ENCODE peak calls at places on chromosome 20, in eight cellular contexts. O, C, Z, T, Q, P, A and E are unnamed samples.

GRCh38 chr20:2133318-2134183 is 31.9 kb downstream of the STK35 start:
- DNase-seq in O (no peak), A (peak; percentile 31), C (no peak), T (peak; percentile 71), P (no peak), Q (no peak), Z (peak; percentile 89), E (no peak)

GRCh38 chr20:1888796-1889463 is 6.3 kb upstream of the SIRPA start:
- DNase-seq in Q (no peak), T (peak; percentile 64), Z (peak; percentile 59), O (no peak), P (no peak), C (no peak), A (no peak), E (no peak)

GRCh38 chr20:50077818-50078601 is 34.9 kb downstream of the UBE2V1 start:
- DNase-seq in C (no peak), O (no peak), Q (no peak), P (no peak), A (no peak), Z (no peak), T (no peak), E (no peak)

GRCh38 chr20:60037120-60037499 is 78.9 kb downstream of the CDH26 start:
- DNase-seq in A (peak; percentile 78), Q (peak; percentile 38), P (no peak), T (no peak), O (no peak), C (no peak), Z (peak; percentile 51), E (no peak)

GRCh38 chr20:46541229-46541935 is 9.1 kb downstream of the OCSTAMP start:
- DNase-seq in Z (no peak), A (no peak), O (no peak), Q (no peak), C (no peak), P (no peak), T (no peak), E (no peak)

GRCh38 chr20:63079971-63080370 is 73.2 kb upstream of the BHLHE23 start:
- DNase-seq in A (no peak), P (no peak), O (no peak), Q (no peak), C (no peak), Z (no peak), T (no peak), E (no peak)

GRCh38 chr20:51541189-51542032 is 1.1 kb downstream of the NFATC2 start:
- DNase-seq in T (peak; percentile 80), Q (peak; percentile 89), P (peak; percentile 33), Z (peak; percentile 87), C (no peak), A (no peak), O (peak; percentile 60), E (peak; percentile 74)

GRCh38 chr20:2244993-2245392 is 50.8 kb upstream of the TGM3 start:
- DNase-seq in A (no peak), P (no peak), Q (no peak), C (no peak), Z (no peak), T (no peak), O (no peak), E (no peak)

GRCh38 chr20:31570735-31571617 is 34.1 kb upstream of the ID1 start:
- DNase-seq in T (no peak), P (peak; percentile 75), Z (peak; percentile 70), O (no peak), A (no peak), C (no peak), Q (no peak), E (peak; percentile 90)

GRCh38 chr20:59581983-59582679 is 22.2 kb upstream of the PHACTR3 start:
- DNase-seq in A (no peak), P (no peak), Q (no peak), T (no peak), O (no peak), Z (no peak), C (no peak), E (no peak)